ENCODE peak calls at places on chromosomes 11 and 22, in four cellular contexts. G, U, C and Y are unnamed samples.

GRCh38 chr11:114914231-114915005 is 236.1 kb downstream of the NXPE2 start:
- DNase-seq in G (no peak), U (no peak), C (no peak), Y (no peak)

GRCh38 chr11:33970984-33971466 is 79.1 kb upstream of the LMO2 start:
- DNase-seq in G (peak; percentile 66), U (peak; percentile 41), C (no peak), Y (peak; percentile 54)

GRCh38 chr22:46237453-46238158 is 12.5 kb downstream of the CDPF1 start:
- DNase-seq in G (no peak), U (no peak), C (no peak), Y (no peak)

GRCh38 chr22:49018601-49019000 is 809.1 kb downstream of the BRD1 start:
- DNase-seq in G (no peak), U (no peak), C (no peak), Y (no peak)

GRCh38 chr22:30861688-30862552 is 106.7 kb downstream of the MORC2 start:
- DNase-seq in G (peak; percentile 25), U (no peak), C (no peak), Y (no peak)

GRCh38 chr11:29328961-29329441 is 687.8 kb downstream of the KCNA4 start:
- DNase-seq in G (peak; percentile 1), U (no peak), C (no peak), Y (no peak)

GRCh38 chr11:80524330-80524729 is 1083.5 kb upstream of the TENM4 start:
- DNase-seq in G (no peak), U (no peak), C (no peak), Y (no peak)

GRCh38 chr11:95764267-95764898 is 25.2 kb downstream of the FAM76B start:
- DNase-seq in G (peak; percentile 42), U (no peak), C (no peak), Y (peak; percentile 58)

GRCh38 chr11:11243790-11244469 is 109.1 kb downstream of the CSNK2A3 start:
- DNase-seq in G (peak; percentile 41), U (peak; percentile 66), C (no peak), Y (peak; percentile 83)

GRCh38 chr22:32557424-32557823 is 82.8 kb downstream of the FBXO7 start:
- DNase-seq in G (no peak), U (no peak), C (no peak), Y (no peak)

GRCh38 chr11:44016129-44016528 is 31.7 kb upstream of the ACCSL start:
- DNase-seq in G (no peak), U (no peak), C (no peak), Y (no peak)

GRCh38 chr11:67571443-67571842 is 12.2 kb upstream of the GSTP1 start:
- DNase-seq in G (no peak), U (no peak), C (no peak), Y (no peak)

GRCh38 chr22:25172153-25172552 is 27.5 kb upstream of the CRYBB3 start:
- DNase-seq in G (peak; percentile 49), U (no peak), C (no peak), Y (peak; percentile 11)

GRCh38 chr11:17273668-17274321 is 2.7 kb upstream of the NUCB2 start:
- DNase-seq in G (no peak), U (peak; percentile 59), C (no peak), Y (peak; percentile 37)

DNA sequence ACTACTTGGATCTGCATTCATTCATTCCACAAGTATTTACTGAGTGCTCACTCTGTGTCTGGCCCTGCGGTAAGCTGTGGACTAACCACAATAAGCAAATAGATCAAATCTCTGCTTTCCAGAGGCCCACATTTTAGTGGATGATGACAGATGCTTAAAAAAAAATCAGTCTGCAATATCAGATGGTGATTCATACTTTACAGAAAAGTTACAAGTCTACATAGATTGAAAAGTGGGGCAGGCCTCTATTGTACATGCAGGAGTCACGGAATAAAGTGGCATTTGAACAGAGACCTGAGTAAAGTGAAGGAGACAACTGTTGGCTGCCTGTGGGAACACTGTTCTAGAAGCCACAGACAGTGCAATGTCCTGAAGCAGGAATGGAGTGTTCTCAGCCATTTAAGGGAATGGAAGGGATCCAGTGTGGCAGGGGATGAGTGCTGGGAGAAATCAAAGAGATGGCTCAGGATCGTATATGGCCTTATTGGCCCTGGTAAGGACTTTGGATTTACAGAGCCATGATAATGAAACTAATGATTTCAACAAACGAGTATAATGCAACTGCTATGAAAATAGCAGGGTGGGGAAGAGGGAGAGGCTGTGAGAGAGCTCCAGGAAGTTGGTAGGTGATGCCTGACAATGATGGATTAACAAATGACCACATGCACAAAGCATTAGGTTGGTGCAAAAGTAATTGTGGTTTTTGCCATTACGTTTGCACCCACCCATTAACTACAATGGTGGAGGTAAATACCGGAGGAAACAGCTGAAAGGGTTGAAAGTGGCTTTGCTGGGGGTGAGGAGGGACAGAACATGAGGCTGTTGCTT is 31.1 kb downstream of the TMEM45B start:
- DNase-seq in G (no peak), U (no peak), C (peak; percentile 17), Y (no peak)
- TF ChIP-seq USF1 in G (no peak), U (no peak), C (no peak), Y (no peak)

GRCh38 chr11:2202071-2202899 is 30.7 kb upstream of the TH start:
- DNase-seq in G (peak; percentile 19), U (no peak), C (no peak), Y (no peak)
- TF ChIP-seq USF1 in G (no peak), U (no peak), C (no peak), Y (no peak)

GRCh38 chr11:13294178-13294577 is 16.6 kb downstream of the BMAL1 start:
- DNase-seq in G (no peak), U (no peak), C (no peak), Y (no peak)

GRCh38 chr11:13294771-13295579 is 17.4 kb downstream of the BMAL1 start:
- DNase-seq in G (no peak), U (no peak), C (no peak), Y (no peak)

GRCh38 chr11:13291794-13292193 is 14.2 kb downstream of the BMAL1 start:
- DNase-seq in G (no peak), U (no peak), C (no peak), Y (no peak)

GRCh38 chr11:13291361-13291760 is 13.8 kb downstream of the BMAL1 start:
- DNase-seq in G (no peak), U (no peak), C (no peak), Y (no peak)

DNA sequence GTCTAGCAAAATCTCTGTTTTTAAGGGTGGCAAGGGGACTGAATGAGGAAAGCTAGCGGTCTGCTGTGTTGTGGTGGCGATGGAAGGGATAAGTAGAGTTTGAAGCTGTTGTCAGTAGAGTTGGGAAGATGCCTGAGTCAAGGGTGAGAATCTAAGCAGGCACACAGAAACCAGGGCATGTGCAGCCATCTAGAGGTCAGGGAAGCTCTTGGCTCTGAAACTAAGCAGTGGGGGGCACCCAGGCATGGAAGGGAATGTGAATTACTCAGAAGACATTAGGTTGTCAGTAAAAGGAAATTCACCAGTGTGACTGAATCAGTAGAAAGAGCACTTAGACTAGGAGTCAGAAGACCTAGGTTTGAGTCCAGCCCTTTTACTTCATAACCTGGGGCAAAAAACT is 15.4 kb downstream of the BMAL1 start:
- DNase-seq in G (no peak), U (peak; percentile 24), C (no peak), Y (no peak)
- TF ChIP-seq USF1 in G (no peak), U (no peak), C (no peak), Y (no peak)

DNA sequence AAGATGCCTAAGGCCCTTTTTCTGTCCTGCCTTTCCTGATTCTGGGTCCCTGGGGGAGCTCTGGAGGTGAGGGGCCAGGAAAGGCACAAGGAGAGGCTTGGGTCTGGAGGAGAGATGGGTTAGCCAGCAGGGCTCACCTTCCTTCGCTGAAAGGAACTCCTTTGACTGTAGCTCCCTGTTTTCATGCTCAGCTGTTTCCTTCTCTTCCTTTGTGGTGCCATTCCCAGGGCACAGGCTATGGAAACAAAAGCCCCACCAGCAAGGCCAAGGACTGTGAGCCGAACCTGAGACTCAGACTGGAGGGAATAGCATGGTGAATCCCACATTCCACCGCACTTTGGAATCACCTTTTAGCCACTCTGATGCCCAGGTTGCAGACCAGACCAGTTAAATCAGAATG is 10.5 kb downstream of the SLC43A3 start:
- DNase-seq in G (no peak), U (no peak), C (no peak), Y (no peak)
- TF ChIP-seq USF1 in G (no peak), U (no peak), C (no peak), Y (no peak)